ENCODE peak calls at places on chromosome 9, in five cellular contexts. D is omental fat pad, T is psoas muscle, E is AG08396, C is RWPE1. U is an unnamed sample.
A peak's percentile ranks its signal among the peaks of the same experiment; 100 is the strongest.

GRCh38 chr9:113579270-113580040 is 115.9 kb downstream of the RGS3 start:
- DNase-seq in D (no peak), T (peak; percentile 71), E (no peak), C (no peak), U (no peak)

GRCh38 chr9:6907772-6908381 is 150.1 kb downstream of the KDM4C start:
- DNase-seq in D (no peak), T (no peak), E (no peak), C (no peak), U (no peak)

GRCh38 chr9:126886194-126886830 is 25.9 kb downstream of the ZBTB34 start:
- DNase-seq in D (no peak), T (no peak), E (no peak), C (no peak), U (no peak)

GRCh38 chr9:132164604-132165362 is 2.9 kb downstream of the NTNG2 start:
- DNase-seq in D (no peak), T (peak; percentile 42), E (no peak), C (no peak), U (no peak)

GRCh38 chr9:73916016-73916673 is 581.0 kb upstream of the RORB start:
- DNase-seq in D (no peak), T (no peak), E (no peak), C (peak; percentile 2), U (no peak)

GRCh38 chr9:125659954-125660353 is 47.1 kb downstream of the MAPKAP1 start:
- DNase-seq in D (no peak), T (no peak), E (peak; percentile 15), C (no peak), U (no peak)

GRCh38 chr9:4750021-4750673 is 9.1 kb upstream of the AK3 start:
- DNase-seq in D (no peak), T (no peak), E (no peak), C (no peak), U (no peak)

GRCh38 chr9:4086119-4087088 is 213.5 kb downstream of the GLIS3 start:
- DNase-seq in D (no peak), T (no peak), E (no peak), C (no peak), U (no peak)

GRCh38 chr9:99000480-99001395 is 57.0 kb downstream of the COL15A1 start:
- DNase-seq in D (no peak), T (peak; percentile 73), E (peak; percentile 69), C (peak; percentile 52), U (peak; percentile 7)